ENCODE peak calls at places on chromosomes 16 and 17, in six cellular contexts. One of them, this sample, is unnamed.

GRCh38 chr16:78184554-78185183 is 85.2 kb downstream of the WWOX start:
- DNase-seq in trophoblast cell: no peak
- DNase-seq in mesenchymal stem cell: peak
- DNase-seq in H9: no peak
- DNase-seq in IMR-90: peak
- DNase-seq in H1: no peak
- DNase-seq in this sample: no peak

GRCh38 chr16:8816967-8817662 is 19.5 kb downstream of the PMM2 start:
- DNase-seq in trophoblast cell: peak
- DNase-seq in mesenchymal stem cell: no peak
- DNase-seq in H9: no peak
- DNase-seq in IMR-90: peak
- DNase-seq in H1: no peak
- DNase-seq in this sample: no peak

GRCh38 chr17:48335858-48336500 is 94.0 kb downstream of the SKAP1 start:
- DNase-seq in trophoblast cell: peak
- DNase-seq in mesenchymal stem cell: peak
- DNase-seq in H9: no peak
- DNase-seq in IMR-90: peak
- DNase-seq in H1: no peak
- DNase-seq in this sample: peak

GRCh38 chr16:1914084-1914608 is 4.1 kb downstream of the HS3ST6 start:
- DNase-seq in trophoblast cell: no peak
- DNase-seq in mesenchymal stem cell: no peak
- DNase-seq in H9: no peak
- DNase-seq in IMR-90: no peak
- DNase-seq in H1: no peak
- DNase-seq in this sample: no peak

GRCh38 chr17:17494499-17495447 is 1.4 kb downstream of the RASD1 start:
- DNase-seq in trophoblast cell: peak
- DNase-seq in mesenchymal stem cell: peak
- DNase-seq in H9: peak
- DNase-seq in IMR-90: peak
- DNase-seq in H1: no peak
- DNase-seq in this sample: peak

GRCh38 chr16:85393674-85394510 is 219.2 kb upstream of the GSE1 start:
- DNase-seq in trophoblast cell: peak
- DNase-seq in mesenchymal stem cell: peak
- DNase-seq in H9: peak
- DNase-seq in IMR-90: peak
- DNase-seq in H1: no peak
- DNase-seq in this sample: peak

GRCh38 chr16:26981266-26981938 is 85.3 kb upstream of the C16orf82 start:
- DNase-seq in trophoblast cell: no peak
- DNase-seq in mesenchymal stem cell: peak
- DNase-seq in H9: no peak
- DNase-seq in IMR-90: peak
- DNase-seq in H1: no peak
- DNase-seq in this sample: no peak

GRCh38 chr17:51914613-51915012 is 243.9 kb downstream of the CA10 start:
- DNase-seq in trophoblast cell: no peak
- DNase-seq in mesenchymal stem cell: no peak
- DNase-seq in H9: no peak
- DNase-seq in IMR-90: no peak
- DNase-seq in H1: no peak
- DNase-seq in this sample: no peak

GRCh38 chr16:74724820-74725549 is 24.3 kb upstream of the MLKL start:
- DNase-seq in trophoblast cell: no peak
- DNase-seq in mesenchymal stem cell: no peak
- DNase-seq in H9: peak
- DNase-seq in IMR-90: peak
- DNase-seq in H1: no peak
- DNase-seq in this sample: no peak

GRCh38 chr17:7281953-7282751 is 634 bp downstream of the SLC2A4 start:
- DNase-seq in trophoblast cell: no peak
- DNase-seq in mesenchymal stem cell: no peak
- DNase-seq in H9: peak
- DNase-seq in IMR-90: no peak
- DNase-seq in H1: no peak
- DNase-seq in this sample: no peak

GRCh38 chr17:70098030-70098429 is 23.0 kb downstream of the KCNJ16 start:
- DNase-seq in trophoblast cell: no peak
- DNase-seq in mesenchymal stem cell: no peak
- DNase-seq in H9: no peak
- DNase-seq in IMR-90: no peak
- DNase-seq in H1: no peak
- DNase-seq in this sample: no peak

GRCh38 chr16:85285681-85286065 is 173.4 kb upstream of the CIBAR2 start:
- DNase-seq in trophoblast cell: no peak
- DNase-seq in mesenchymal stem cell: no peak
- DNase-seq in H9: no peak
- DNase-seq in IMR-90: no peak
- DNase-seq in H1: no peak
- DNase-seq in this sample: no peak

GRCh38 chr17:45660474-45660873 is 123.6 kb upstream of the CRHR1 start:
- DNase-seq in trophoblast cell: no peak
- DNase-seq in mesenchymal stem cell: no peak
- DNase-seq in H9: no peak
- DNase-seq in IMR-90: no peak
- DNase-seq in H1: no peak
- DNase-seq in this sample: peak

GRCh38 chr17:40615295-40615988 is 32.2 kb downstream of the SMARCE1 start:
- DNase-seq in trophoblast cell: peak
- DNase-seq in mesenchymal stem cell: peak
- DNase-seq in H9: peak
- DNase-seq in IMR-90: peak
- DNase-seq in H1: peak
- DNase-seq in this sample: peak

GRCh38 chr17:7894866-7895265 is 6.3 kb downstream of the CHD3 start:
- DNase-seq in trophoblast cell: no peak
- DNase-seq in mesenchymal stem cell: no peak
- DNase-seq in H9: peak
- DNase-seq in IMR-90: no peak
- DNase-seq in H1: no peak
- DNase-seq in this sample: no peak

GRCh38 chr16:87161822-87162676 is 155.1 kb downstream of the C16orf95 start:
- DNase-seq in trophoblast cell: peak
- DNase-seq in mesenchymal stem cell: no peak
- DNase-seq in H9: no peak
- DNase-seq in IMR-90: no peak
- DNase-seq in H1: no peak
- DNase-seq in this sample: no peak

GRCh38 chr16:1333149-1333812 is at the start of gene BAIAP3:
- DNase-seq in trophoblast cell: peak
- DNase-seq in mesenchymal stem cell: peak
- DNase-seq in H9: peak
- DNase-seq in IMR-90: no peak
- DNase-seq in H1: no peak
- DNase-seq in this sample: peak

GRCh38 chr17:82073446-82073845 is 7.8 kb upstream of the DUS1L start:
- DNase-seq in trophoblast cell: no peak
- DNase-seq in mesenchymal stem cell: no peak
- DNase-seq in H9: no peak
- DNase-seq in IMR-90: no peak
- DNase-seq in H1: no peak
- DNase-seq in this sample: no peak

GRCh38 chr16:24538756-24539294 is 541 bp upstream of the RBBP6 start:
- DNase-seq in trophoblast cell: peak
- DNase-seq in mesenchymal stem cell: peak
- DNase-seq in H9: no peak
- DNase-seq in IMR-90: no peak
- DNase-seq in H1: no peak
- DNase-seq in this sample: no peak

GRCh38 chr16:85422374-85423185 is 190.5 kb upstream of the GSE1 start:
- DNase-seq in trophoblast cell: no peak
- DNase-seq in mesenchymal stem cell: no peak
- DNase-seq in H9: no peak
- DNase-seq in IMR-90: no peak
- DNase-seq in H1: no peak
- DNase-seq in this sample: no peak

GRCh38 chr17:47276868-47277267 is 23.2 kb downstream of the ITGB3 start:
- DNase-seq in trophoblast cell: peak
- DNase-seq in mesenchymal stem cell: peak
- DNase-seq in H9: peak
- DNase-seq in IMR-90: peak
- DNase-seq in H1: no peak
- DNase-seq in this sample: peak

DNA sequence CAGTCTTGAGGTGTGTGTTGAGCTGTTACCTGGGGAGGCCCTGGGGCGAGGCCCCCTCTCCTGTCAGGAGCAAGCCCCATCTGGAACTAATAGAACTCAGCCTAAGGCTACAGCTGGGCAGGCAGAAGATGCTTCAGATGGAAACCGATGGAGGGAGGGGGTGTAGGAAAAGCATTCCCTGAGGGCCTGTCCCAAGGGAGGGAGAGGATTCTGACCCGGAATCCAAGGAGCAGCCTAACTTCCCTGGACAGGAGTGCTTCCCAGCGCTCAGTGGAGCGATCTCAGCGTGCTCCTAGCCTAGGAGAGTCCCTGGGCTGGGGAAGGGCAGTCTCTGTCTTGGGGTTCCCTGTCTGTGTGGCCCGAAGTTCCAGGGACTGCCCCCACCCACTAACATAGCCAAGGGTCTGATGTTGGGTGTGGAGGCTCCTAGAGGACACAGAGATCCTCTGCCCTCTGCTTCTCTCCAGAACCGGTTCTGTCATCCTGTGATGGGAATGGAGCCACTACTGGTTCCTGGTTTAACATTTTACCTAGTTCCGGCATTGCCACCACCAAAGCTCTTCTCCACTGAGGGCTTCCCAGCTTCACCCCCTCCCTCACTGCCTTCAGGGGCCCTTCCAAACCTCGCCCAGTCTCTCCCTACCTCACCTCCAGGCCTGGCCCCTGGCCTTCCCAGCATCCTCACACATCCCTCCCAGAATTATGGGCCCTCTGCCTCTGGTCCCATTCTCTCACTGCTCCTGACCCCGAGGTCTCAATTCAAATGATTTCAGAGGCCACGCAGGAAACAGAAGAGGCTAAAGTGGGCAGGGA is 58.7 kb downstream of the RTN4RL1 start:
- DNase-seq in trophoblast cell: peak
- DNase-seq in mesenchymal stem cell: no peak
- DNase-seq in H9: no peak
- DNase-seq in IMR-90: no peak
- DNase-seq in H1: no peak
- DNase-seq in this sample: no peak
- H2BK5ac ChIP-seq in trophoblast cell: no peak
- H2BK5ac ChIP-seq in mesenchymal stem cell: no peak
- H2BK5ac ChIP-seq in H9: no peak
- H2BK5ac ChIP-seq in IMR-90: no peak
- H2BK5ac ChIP-seq in H1: peak
- H2BK5ac ChIP-seq in this sample: no peak

GRCh38 chr16:82694239-82694874 is 67.6 kb downstream of the CDH13 start:
- DNase-seq in trophoblast cell: no peak
- DNase-seq in mesenchymal stem cell: peak
- DNase-seq in H9: no peak
- DNase-seq in IMR-90: peak
- DNase-seq in H1: no peak
- DNase-seq in this sample: no peak
- H3K27ac ChIP-seq in trophoblast cell: no peak
- H3K27ac ChIP-seq in mesenchymal stem cell: no peak
- H3K27ac ChIP-seq in H9: no peak
- H3K27ac ChIP-seq in IMR-90: no peak
- H3K27ac ChIP-seq in H1: no peak
- H3K27ac ChIP-seq in this sample: no peak

GRCh38 chr17:65627108-65627507 is 65.7 kb upstream of the AXIN2 start:
- DNase-seq in trophoblast cell: no peak
- DNase-seq in mesenchymal stem cell: no peak
- DNase-seq in H9: no peak
- DNase-seq in IMR-90: no peak
- DNase-seq in H1: no peak
- DNase-seq in this sample: no peak

GRCh38 chr17:65630502-65630901 is 69.1 kb upstream of the AXIN2 start:
- DNase-seq in trophoblast cell: no peak
- DNase-seq in mesenchymal stem cell: no peak
- DNase-seq in H9: no peak
- DNase-seq in IMR-90: no peak
- DNase-seq in H1: no peak
- DNase-seq in this sample: no peak

GRCh38 chr17:65627892-65628622 is 66.6 kb upstream of the AXIN2 start:
- DNase-seq in trophoblast cell: peak
- DNase-seq in mesenchymal stem cell: peak
- DNase-seq in H9: no peak
- DNase-seq in IMR-90: peak
- DNase-seq in H1: no peak
- DNase-seq in this sample: no peak

GRCh38 chr17:65629234-65629690 is 67.8 kb upstream of the AXIN2 start:
- DNase-seq in trophoblast cell: no peak
- DNase-seq in mesenchymal stem cell: peak
- DNase-seq in H9: peak
- DNase-seq in IMR-90: peak
- DNase-seq in H1: no peak
- DNase-seq in this sample: peak

GRCh38 chr17:65628637-65629036 is 67.2 kb upstream of the AXIN2 start:
- DNase-seq in trophoblast cell: no peak
- DNase-seq in mesenchymal stem cell: no peak
- DNase-seq in H9: no peak
- DNase-seq in IMR-90: no peak
- DNase-seq in H1: no peak
- DNase-seq in this sample: no peak
- H2AK5ac ChIP-seq in trophoblast cell: no peak
- H2AK5ac ChIP-seq in mesenchymal stem cell: no peak
- H2AK5ac ChIP-seq in H9: no peak
- H2AK5ac ChIP-seq in IMR-90: no peak
- H2AK5ac ChIP-seq in H1: no peak
- H2AK5ac ChIP-seq in this sample: no peak

GRCh38 chr17:77322534-77323412 is 182.0 kb downstream of the SEC14L1 start:
- DNase-seq in trophoblast cell: peak
- DNase-seq in mesenchymal stem cell: peak
- DNase-seq in H9: peak
- DNase-seq in IMR-90: peak
- DNase-seq in H1: no peak
- DNase-seq in this sample: peak
- H2BK5ac ChIP-seq in trophoblast cell: peak
- H2BK5ac ChIP-seq in mesenchymal stem cell: peak
- H2BK5ac ChIP-seq in H9: no peak
- H2BK5ac ChIP-seq in IMR-90: peak
- H2BK5ac ChIP-seq in H1: peak
- H2BK5ac ChIP-seq in this sample: peak